ENCODE peak calls at places on chromosomes 2 and 18, in nine cellular contexts. C is pancreas; B is CD8-positive, alpha-beta memory T cell; Q is neuronal stem cell; D is right cardiac atrium; H is lower lobe of right lung; A is stomach; N is colonic mucosa; S is heart right ventricle. U is an unnamed sample. For H3K4me1, the result is how much of the 10 kb centered on the place peaks cover.

GRCh38 chr2:112886291-112886690 is 24.7 kb upstream of the IL37 start:
- DNase-seq in D (no peak), N (no peak), C (no peak), A (no peak), S (no peak), H (no peak), B (no peak), Q (no peak), U (no peak)

GRCh38 chr2:214492152-214492551 is 81.3 kb downstream of the VWC2L start:
- DNase-seq in C (no peak), D (no peak), B (no peak), S (no peak), H (no peak), N (no peak), Q (no peak), A (no peak), U (no peak)

GRCh38 chr18:12574494-12575185 is 83.3 kb downstream of the SPIRE1 start:
- DNase-seq in Q (no peak), S (no peak), A (no peak), C (no peak), B (no peak), D (no peak), H (no peak), N (no peak), U (no peak)

GRCh38 chr18:27185025-27185763 is at the start of gene CHST9:
- DNase-seq in D (peak), N (no peak), A (peak), C (peak), S (peak), Q (peak), B (no peak), H (peak), U (no peak)

GRCh38 chr18:74281639-74282358 is 10.0 kb downstream of the CYB5A start:
- DNase-seq in B (no peak), N (peak), A (no peak), H (no peak), C (no peak), Q (no peak), D (peak), S (no peak), U (no peak)

GRCh38 chr18:26309283-26309682 is 83.0 kb downstream of the TAF4B start:
- DNase-seq in B (no peak), N (no peak), A (no peak), C (no peak), S (no peak), D (no peak), Q (no peak), H (no peak), U (no peak)

GRCh38 chr2:197191177-197191947 is 119.2 kb downstream of the ANKRD44 start:
- DNase-seq in D (no peak), H (no peak), B (peak), N (no peak), A (no peak), S (no peak), C (no peak), Q (peak), U (no peak)

GRCh38 chr2:98157557-98157956 is 70.6 kb downstream of the VWA3B start:
- DNase-seq in Q (no peak), C (no peak), S (no peak), N (no peak), A (no peak), H (no peak), B (no peak), D (no peak), U (no peak)

GRCh38 chr2:36352024-36352398 is 3.6 kb upstream of the CRIM1 start:
- DNase-seq in S (peak), B (peak), D (no peak), H (no peak), A (no peak), Q (no peak), C (no peak), N (no peak), U (no peak)

GRCh38 chr2:72827999-72828646 is 2.3 kb upstream of the EXOC6B start:
- DNase-seq in D (no peak), Q (no peak), S (no peak), C (no peak), N (no peak), B (no peak), A (no peak), H (no peak), U (no peak)
- H3K4me3 ChIP-seq in D (no peak), Q (no peak), S (no peak), C (no peak), N (no peak), B (no peak), A (no peak), H (no peak), U (no peak)

GRCh38 chr2:9415770-9416169 is 7.6 kb downstream of the ITGB1BP1 start:
- DNase-seq in C (no peak), S (no peak), D (no peak), B (no peak), Q (no peak), N (no peak), H (no peak), A (no peak), U (no peak)
- H3K27ac ChIP-seq in C (no peak), S (peak), D (no peak), B (no peak), Q (no peak), N (no peak), H (no peak), A (no peak), U (peak)

DNA sequence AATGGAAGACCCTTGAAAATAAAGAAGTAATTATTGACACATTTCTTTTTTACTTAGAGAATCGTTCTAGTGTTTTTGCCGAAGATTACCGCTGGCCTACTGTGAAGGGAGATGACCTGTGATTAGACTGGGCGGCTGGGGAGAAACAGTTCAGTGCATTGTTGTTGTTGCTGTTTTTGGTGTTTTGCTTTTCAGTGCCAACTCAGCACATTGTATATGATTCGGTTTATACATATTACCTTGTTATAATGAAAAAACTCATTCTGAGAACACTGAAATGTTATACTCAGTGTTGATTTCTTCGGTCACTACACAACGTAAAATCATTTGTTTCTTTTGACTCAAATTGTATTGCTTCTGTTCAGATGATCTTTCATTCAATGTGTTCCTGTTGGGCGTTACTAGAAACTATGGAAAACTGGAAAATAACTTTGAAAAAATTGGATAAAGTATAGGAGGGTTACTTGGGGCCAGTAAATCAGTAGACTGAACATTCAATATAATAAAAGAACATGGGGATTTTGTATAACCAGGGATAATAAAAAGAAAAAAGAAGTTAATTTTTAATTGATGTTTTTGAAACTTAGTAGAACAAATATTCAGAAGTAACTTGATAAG is 3.3 kb downstream of the PMAIP1 start:
- DNase-seq in H (no peak), C (no peak), D (no peak), A (no peak), B (no peak), N (no peak), S (no peak), Q (no peak), U (no peak)
- H3K4me1 ChIP-seq in H (under half), C (under half), D (under half), A (under half), B (half or more), N (under half), S (under half), Q (under half), U (under half)

GRCh38 chr18:3547891-3548615 is 98.1 kb downstream of the TGIF1 start:
- DNase-seq in N (no peak), S (no peak), B (no peak), D (no peak), C (no peak), Q (no peak), A (no peak), H (no peak), U (no peak)
- H3K4me3 ChIP-seq in N (no peak), S (no peak), B (no peak), D (no peak), C (no peak), Q (no peak), A (no peak), H (no peak), U (no peak)

DNA sequence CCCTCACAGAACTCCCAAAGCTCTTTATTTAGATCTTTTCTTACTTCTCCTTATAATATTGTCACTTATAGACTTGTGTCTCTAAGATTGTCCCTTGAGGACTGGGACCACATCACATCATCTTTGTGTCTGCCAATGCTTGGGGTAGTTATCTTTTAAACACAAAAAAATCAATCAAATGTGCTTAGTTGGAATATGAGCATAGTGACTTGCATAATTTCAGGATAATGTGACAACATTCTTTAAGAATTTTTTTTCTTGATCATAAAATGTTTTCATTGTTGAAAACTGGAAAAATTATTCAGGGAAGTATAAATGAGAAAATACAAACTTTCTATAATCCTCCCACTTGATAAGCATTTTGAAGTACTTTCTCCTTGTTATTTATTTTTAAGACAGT is 68.3 kb upstream of the ITGB6 start:
- DNase-seq in D (no peak), N (no peak), S (no peak), H (no peak), C (no peak), Q (no peak), A (no peak), B (no peak), U (no peak)
- H3K27ac ChIP-seq in D (peak), N (no peak), S (peak), H (peak), C (peak), Q (no peak), A (peak), B (no peak), U (peak)

DNA sequence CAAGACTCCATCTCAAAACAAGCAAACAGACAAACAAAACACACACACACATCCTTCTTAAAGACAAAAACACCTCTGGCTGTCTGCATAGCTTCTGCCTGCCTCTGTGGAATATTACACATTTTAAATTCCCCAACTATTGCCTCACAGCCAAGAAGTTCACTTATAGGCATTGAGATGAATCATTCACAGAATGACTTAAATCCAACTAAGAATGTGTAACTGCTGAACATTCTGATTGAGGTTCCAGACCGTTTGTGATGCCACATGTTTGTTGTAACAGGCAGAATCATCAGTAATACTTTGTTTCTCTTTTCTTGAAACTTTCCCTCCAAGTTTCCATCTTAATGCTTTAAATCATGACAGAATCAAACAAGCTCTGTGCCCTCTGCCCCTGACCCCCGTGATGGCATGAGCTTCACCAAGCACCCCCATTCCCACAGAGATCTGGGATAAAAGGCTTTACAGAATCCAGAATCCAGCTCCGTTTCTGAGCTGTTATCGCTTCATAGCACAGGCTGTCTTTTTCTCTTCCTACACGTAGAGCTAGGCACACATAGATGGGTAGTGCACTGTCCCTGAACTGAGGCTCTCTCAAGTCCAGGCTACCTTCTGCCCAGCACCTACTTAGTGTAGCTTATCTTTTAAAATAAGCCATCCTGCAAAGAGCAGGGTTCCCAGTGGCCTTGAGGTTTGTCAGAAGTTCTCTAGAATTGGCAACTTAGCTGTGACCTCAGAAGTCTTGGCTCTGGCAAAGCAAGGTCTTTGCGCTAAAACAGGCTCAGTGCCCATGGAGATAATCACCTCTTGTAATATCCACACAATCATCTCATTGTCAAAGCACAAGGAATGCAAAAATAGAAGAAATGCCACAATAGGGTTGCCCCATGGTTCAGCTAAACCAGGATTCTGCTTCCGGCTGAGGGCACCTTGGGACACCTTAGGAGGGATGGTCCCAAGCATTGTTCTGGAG is 32.9 kb downstream of the EPAS1 start:
- DNase-seq in H (no peak), C (no peak), A (no peak), S (no peak), Q (no peak), D (no peak), B (no peak), N (no peak), U (no peak)
- H3K4me1 ChIP-seq in H (half or more), C (half or more), A (half or more), S (half or more), Q (under half), D (half or more), B (under half), N (under half), U (half or more)

GRCh38 chr2:68230246-68231060 is 21.9 kb downstream of the PPP3R1 start:
- DNase-seq in S (no peak), N (no peak), D (no peak), Q (no peak), H (no peak), A (no peak), C (no peak), B (no peak), U (no peak)
- H3K4me3 ChIP-seq in S (no peak), N (no peak), D (no peak), Q (no peak), H (no peak), A (no peak), C (no peak), B (no peak), U (no peak)

GRCh38 chr2:230067990-230068657 is 600 bp downstream of the SLC16A14 start:
- DNase-seq in B (peak), D (peak), Q (peak), S (peak), H (peak), A (peak), N (peak), C (peak), U (peak)
- H3K27ac ChIP-seq in B (no peak), D (no peak), Q (no peak), S (peak), H (peak), A (peak), N (no peak), C (no peak), U (peak)

GRCh38 chr2:29108225-29108624 is 7.0 kb upstream of the CLIP4 start:
- DNase-seq in B (no peak), H (no peak), Q (no peak), A (no peak), C (no peak), N (no peak), D (no peak), S (no peak), U (peak)

GRCh38 chr2:29113027-29113686 is 2.1 kb upstream of the CLIP4 start:
- DNase-seq in Q (no peak), C (no peak), A (no peak), N (no peak), S (no peak), D (no peak), B (no peak), H (no peak), U (no peak)

GRCh38 chr2:29112379-29112778 is 2.8 kb upstream of the CLIP4 start:
- DNase-seq in H (no peak), C (no peak), N (no peak), D (no peak), A (no peak), S (no peak), Q (no peak), B (no peak), U (no peak)

GRCh38 chr2:29109246-29109645 is 6.0 kb upstream of the CLIP4 start:
- DNase-seq in H (no peak), D (no peak), Q (no peak), B (no peak), A (no peak), C (no peak), S (no peak), N (no peak), U (no peak)

DNA sequence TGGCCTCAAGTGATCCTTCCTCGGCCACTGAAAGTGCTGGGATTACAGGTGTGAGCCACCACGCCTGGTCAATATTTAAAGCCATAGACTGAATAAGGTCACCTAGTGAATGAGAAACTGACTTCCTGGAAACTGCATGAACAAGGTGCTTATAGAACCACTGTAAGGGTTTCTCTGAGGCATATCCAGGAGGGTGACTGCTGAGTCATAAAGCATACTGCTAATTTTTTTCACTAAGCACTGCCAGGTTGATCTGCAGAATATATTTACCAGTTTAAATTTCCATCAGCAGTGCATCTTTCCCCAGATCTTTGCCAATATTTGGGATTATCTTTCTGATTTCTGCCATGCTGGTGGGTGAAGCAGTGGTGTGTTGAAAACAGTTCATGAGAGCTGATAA is 4.3 kb upstream of the CLIP4 start:
- DNase-seq in B (no peak), H (no peak), S (no peak), N (no peak), Q (no peak), D (no peak), A (no peak), C (no peak), U (no peak)
- H3K4me1 ChIP-seq in B (under half), H (under half), S (under half), N (under half), Q (under half), D (under half), A (under half), C (under half), U (under half)

U was measured in RWPE2.